ENCODE peak calls at places on chromosome 16, in four cellular contexts. U is thyroid gland, R is mesothelial cell of epicardium, I is MM.1S. J is an unnamed sample.

GRCh38 chr16:19116711-19117449 is 3.1 kb downstream of the ITPRIPL2 start:
- DNase-seq in I (no peak), R (no peak), U (no peak), J (no peak)

GRCh38 chr16:83979456-83979855 is 11.4 kb downstream of the NECAB2 start:
- DNase-seq in I (no peak), U (no peak), R (no peak), J (no peak)

GRCh38 chr16:86970726-86971125 is 346.5 kb downstream of the C16orf95 start:
- DNase-seq in I (no peak), R (no peak), U (no peak), J (no peak)

GRCh38 chr16:68860978-68861892 is 17.9 kb downstream of the TANGO6 start:
- DNase-seq in U (no peak), I (no peak), R (no peak), J (no peak)

GRCh38 chr16:84266451-84266850 is 26.6 kb upstream of the KCNG4 start:
- DNase-seq in R (no peak), U (peak), I (peak), J (no peak)

GRCh38 chr16:56769674-56770073 is 39.7 kb downstream of the NUP93 start:
- DNase-seq in R (no peak), U (no peak), I (no peak), J (no peak)

GRCh38 chr16:30737794-30738648 is 10.2 kb upstream of the PHKG2 start:
- DNase-seq in U (no peak), I (no peak), R (no peak), J (no peak)

GRCh38 chr16:19698480-19699465 is 19.3 kb downstream of the KNOP1 start:
- DNase-seq in U (peak), R (no peak), I (no peak), J (no peak)

GRCh38 chr16:58638148-58639036 is 8.8 kb upstream of the CNOT1 start:
- DNase-seq in R (no peak), I (no peak), U (peak), J (no peak)
- TF ChIP-seq CTCF in R (no peak), I (no peak), U (no peak), J (no peak)

GRCh38 chr16:10122546-10122945 is 59.7 kb downstream of the GRIN2A start:
- DNase-seq in I (no peak), R (no peak), U (no peak), J (no peak)
- TF ChIP-seq CTCF in I (peak), R (peak), U (no peak), J (no peak)

GRCh38 chr16:72008424-72009216 is at the start of gene DHODH:
- DNase-seq in I (peak), R (peak), U (peak), J (peak)
- TF ChIP-seq CTCF in I (no peak), R (no peak), U (no peak), J (no peak)

GRCh38 chr16:719815-720506 is 985 bp upstream of the ANTKMT start:
- DNase-seq in I (no peak), U (no peak), R (no peak), J (no peak)
- TF ChIP-seq CTCF in I (peak), U (no peak), R (no peak), J (no peak)

GRCh38 chr16:77652399-77652798 is 69.9 kb upstream of the NUDT7 start:
- DNase-seq in I (no peak), U (no peak), R (no peak), J (no peak)

GRCh38 chr16:77660311-77660710 is 62.0 kb upstream of the NUDT7 start:
- DNase-seq in I (no peak), R (no peak), U (peak), J (no peak)

GRCh38 chr16:77662241-77662640 is 60.1 kb upstream of the NUDT7 start:
- DNase-seq in I (no peak), R (no peak), U (no peak), J (no peak)

GRCh38 chr16:77657016-77657415 is 65.3 kb upstream of the NUDT7 start:
- DNase-seq in I (no peak), U (no peak), R (no peak), J (no peak)
- TF ChIP-seq CTCF in I (no peak), U (no peak), R (no peak), J (no peak)

GRCh38 chr16:67346328-67346727 is 19.7 kb downstream of the LRRC36 start:
- DNase-seq in U (no peak), R (no peak), I (no peak), J (no peak)

GRCh38 chr16:67345401-67345800 is 18.8 kb downstream of the LRRC36 start:
- DNase-seq in U (no peak), I (no peak), R (no peak), J (no peak)

GRCh38 chr16:67349172-67349571 is 22.6 kb downstream of the LRRC36 start:
- DNase-seq in I (peak), R (no peak), U (no peak), J (no peak)
- TF ChIP-seq CTCF in I (peak), R (peak), U (no peak), J (peak)

GRCh38 chr16:73217654-73218053 is 169.7 kb upstream of the ZFHX3 start:
- DNase-seq in R (no peak), U (peak), I (no peak), J (no peak)
- TF ChIP-seq CTCF in R (peak), U (no peak), I (no peak), J (no peak)

DNA sequence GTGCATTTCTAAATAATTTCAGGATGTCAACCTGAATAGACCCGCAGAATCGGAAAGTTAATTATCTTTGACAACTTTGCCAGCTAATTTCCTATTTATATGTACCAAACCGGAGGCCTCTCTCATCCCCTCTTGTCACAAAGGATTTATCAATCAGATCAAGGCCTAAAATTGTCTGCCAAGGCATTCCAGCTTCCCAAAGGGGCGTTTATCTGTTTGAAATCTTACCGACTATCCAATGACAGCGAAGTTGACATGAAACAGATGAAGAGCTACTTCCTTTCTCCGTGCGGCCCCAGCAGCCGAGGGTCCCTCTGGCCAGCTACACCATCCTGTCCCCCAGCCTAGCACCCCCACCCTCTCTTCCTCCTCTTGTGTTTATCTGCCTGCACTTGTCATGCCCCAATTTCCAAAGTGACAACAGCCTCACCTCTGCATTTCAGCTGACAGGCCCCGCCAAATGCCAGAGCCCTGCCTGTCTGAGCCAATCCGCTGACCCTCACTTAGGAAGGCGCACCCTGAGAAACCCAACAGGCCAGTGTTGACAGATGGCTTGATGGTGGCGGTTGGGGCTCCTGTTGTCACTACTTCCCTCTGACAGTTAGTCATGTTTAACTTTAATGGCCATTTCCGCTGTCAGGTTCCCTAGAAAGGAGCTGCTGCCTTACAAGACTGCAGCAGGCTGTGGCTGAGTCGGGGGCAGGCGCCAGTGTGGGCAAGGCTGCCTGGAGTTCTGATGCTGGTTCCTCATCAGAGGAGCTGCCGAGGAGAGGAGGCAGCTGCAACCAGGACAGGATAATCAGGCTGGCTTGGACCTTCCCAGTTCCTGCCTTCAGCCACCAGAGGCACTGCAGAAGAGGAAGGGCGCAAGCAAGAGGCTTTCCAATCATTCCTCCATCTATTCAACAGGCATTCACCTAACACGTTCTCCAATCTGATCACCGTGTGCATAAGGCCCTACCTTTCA is 223.4 kb upstream of the DYNLRB2 start:
- DNase-seq in U (no peak), R (no peak), I (no peak), J (no peak)
- TF ChIP-seq CTCF in U (no peak), R (no peak), I (no peak), J (no peak)

GRCh38 chr16:55435387-55435786 is 43.6 kb upstream of the MMP2 start:
- DNase-seq in I (no peak), R (no peak), U (no peak), J (no peak)
- TF ChIP-seq CTCF in I (no peak), R (no peak), U (no peak), J (no peak)